ENCODE peak calls at places on chromosomes 6 and 20, in eight cellular contexts. H is sigmoid colon, W is astrocyte, Y is SJSA1, S is dorsolateral prefrontal cortex, R is stomach, K is aorta, M is mesenchymal stem cell. A is an unnamed sample. For H3K27me3, the result is how much of the 10 kb centered on the place peaks cover.

GRCh38 chr6:68364276-68364785 is 270.8 kb upstream of the ADGRB3 start:
- DNase-seq in K (no peak), H (no peak), S (no peak), Y (no peak), R (no peak), W (no peak), M (no peak), A (no peak)

GRCh38 chr6:40146902-40147301 is 212.6 kb upstream of the MOCS1 start:
- DNase-seq in H (no peak), R (no peak), Y (no peak), W (no peak), K (no peak), M (no peak), S (no peak), A (no peak)

GRCh38 chr6:55772730-55773129 is 102.7 kb downstream of the BMP5 start:
- DNase-seq in M (no peak), S (no peak), R (no peak), W (no peak), H (no peak), Y (no peak), K (no peak), A (no peak)

GRCh38 chr6:57137392-57137791 is 34.7 kb upstream of the BAG2 start:
- DNase-seq in W (no peak), M (no peak), Y (no peak), R (no peak), S (no peak), H (no peak), K (no peak), A (no peak)

GRCh38 chr6:32843321-32843978 is 397 bp downstream of the PSMB8 start:
- DNase-seq in K (no peak), M (peak), R (no peak), H (no peak), Y (no peak), W (no peak), S (no peak), A (no peak)

GRCh38 chr6:11585426-11586016 is 48.0 kb downstream of the TMEM170B start:
- DNase-seq in R (no peak), Y (no peak), S (no peak), M (peak), H (no peak), W (no peak), K (no peak), A (peak)

GRCh38 chr20:32208499-32209154 is 947 bp downstream of the POFUT1 start:
- DNase-seq in S (no peak), K (no peak), Y (no peak), M (no peak), H (no peak), W (no peak), R (no peak), A (no peak)

GRCh38 chr20:63055575-63056235 is 48.9 kb upstream of the BHLHE23 start:
- DNase-seq in S (peak), W (no peak), R (no peak), Y (peak), M (no peak), H (peak), K (peak), A (no peak)

GRCh38 chr20:18094191-18094590 is 36.5 kb upstream of the OVOL2 start:
- DNase-seq in W (no peak), K (no peak), M (no peak), R (no peak), S (no peak), Y (no peak), H (no peak), A (no peak)

GRCh38 chr6:113879186-113880096 is 22.3 kb downstream of the MARCKS start:
- DNase-seq in R (peak), W (peak), M (peak), K (no peak), H (peak), Y (peak), S (no peak), A (peak)

GRCh38 chr6:118869894-118870665 is 23.9 kb upstream of the ASF1A start:
- DNase-seq in Y (no peak), H (no peak), M (peak), W (peak), K (no peak), R (no peak), S (no peak), A (no peak)

GRCh38 chr6:111713811-111714210 is 108.1 kb upstream of the TRAF3IP2 start:
- DNase-seq in M (no peak), W (no peak), K (no peak), R (no peak), S (no peak), Y (no peak), H (no peak), A (no peak)

GRCh38 chr20:36128463-36129176 is 25.9 kb upstream of the EPB41L1 start:
- DNase-seq in R (no peak), Y (no peak), M (peak), K (peak), H (no peak), S (no peak), W (peak), A (peak)

GRCh38 chr6:139029470-139030210 is 1.1 kb downstream of the ABRACL start:
- DNase-seq in K (peak), W (peak), H (peak), M (peak), S (peak), R (peak), Y (no peak), A (peak)

GRCh38 chr6:158069800-158070195 is 88.1 kb downstream of the SYNJ2 start:
- DNase-seq in W (peak), H (no peak), S (no peak), Y (peak), R (no peak), K (no peak), M (peak), A (peak)

GRCh38 chr20:24785141-24785924 is 163.7 kb upstream of the CST7 start:
- DNase-seq in R (no peak), H (no peak), W (peak), K (no peak), Y (no peak), S (no peak), M (peak), A (no peak)

GRCh38 chr6:121510568-121511177 is 75.2 kb downstream of the GJA1 start:
- DNase-seq in K (no peak), R (no peak), M (no peak), H (no peak), Y (no peak), S (no peak), W (peak), A (no peak)

GRCh38 chr6:89559487-89559886 is 79.1 kb downstream of the LYRM2 start:
- DNase-seq in H (no peak), M (no peak), K (no peak), S (no peak), W (no peak), R (no peak), Y (no peak), A (peak)

GRCh38 chr6:126600258-126600916 is 260.5 kb downstream of the CENPW start:
- DNase-seq in W (no peak), M (no peak), H (no peak), R (no peak), S (no peak), K (no peak), Y (no peak), A (no peak)

GRCh38 chr6:25112207-25112874 is 166.8 kb upstream of the CARMIL1 start:
- DNase-seq in S (no peak), H (no peak), R (no peak), Y (no peak), K (no peak), W (no peak), M (no peak), A (no peak)

GRCh38 chr6:39344821-39345280 is 22.3 kb upstream of the KCNK16 start:
- DNase-seq in K (no peak), S (no peak), R (no peak), M (peak), W (no peak), H (no peak), Y (no peak), A (peak)

GRCh38 chr6:31952140-31952805 is 6.4 kb downstream of the CFB start:
- DNase-seq in W (peak), K (peak), H (peak), R (peak), S (peak), Y (peak), M (peak), A (peak)

GRCh38 chr6:141809901-141810300 is 322.8 kb upstream of the GJE1 start:
- DNase-seq in Y (no peak), H (no peak), W (peak), S (no peak), K (no peak), R (no peak), M (peak), A (no peak)

GRCh38 chr6:163866192-163866591 is 451.7 kb downstream of the QKI start:
- DNase-seq in M (no peak), K (peak), H (no peak), R (no peak), Y (no peak), W (no peak), S (no peak), A (no peak)

GRCh38 chr6:163861627-163862026 is 447.1 kb downstream of the QKI start:
- DNase-seq in R (no peak), K (no peak), S (peak), W (no peak), Y (no peak), M (no peak), H (no peak), A (no peak)

GRCh38 chr6:163863565-163863964 is 449.0 kb downstream of the QKI start:
- DNase-seq in H (no peak), Y (no peak), W (no peak), S (no peak), K (no peak), R (no peak), M (no peak), A (no peak)

GRCh38 chr6:163865380-163865779 is 450.9 kb downstream of the QKI start:
- DNase-seq in Y (no peak), S (no peak), W (no peak), K (no peak), H (no peak), R (no peak), M (no peak), A (no peak)

DNA sequence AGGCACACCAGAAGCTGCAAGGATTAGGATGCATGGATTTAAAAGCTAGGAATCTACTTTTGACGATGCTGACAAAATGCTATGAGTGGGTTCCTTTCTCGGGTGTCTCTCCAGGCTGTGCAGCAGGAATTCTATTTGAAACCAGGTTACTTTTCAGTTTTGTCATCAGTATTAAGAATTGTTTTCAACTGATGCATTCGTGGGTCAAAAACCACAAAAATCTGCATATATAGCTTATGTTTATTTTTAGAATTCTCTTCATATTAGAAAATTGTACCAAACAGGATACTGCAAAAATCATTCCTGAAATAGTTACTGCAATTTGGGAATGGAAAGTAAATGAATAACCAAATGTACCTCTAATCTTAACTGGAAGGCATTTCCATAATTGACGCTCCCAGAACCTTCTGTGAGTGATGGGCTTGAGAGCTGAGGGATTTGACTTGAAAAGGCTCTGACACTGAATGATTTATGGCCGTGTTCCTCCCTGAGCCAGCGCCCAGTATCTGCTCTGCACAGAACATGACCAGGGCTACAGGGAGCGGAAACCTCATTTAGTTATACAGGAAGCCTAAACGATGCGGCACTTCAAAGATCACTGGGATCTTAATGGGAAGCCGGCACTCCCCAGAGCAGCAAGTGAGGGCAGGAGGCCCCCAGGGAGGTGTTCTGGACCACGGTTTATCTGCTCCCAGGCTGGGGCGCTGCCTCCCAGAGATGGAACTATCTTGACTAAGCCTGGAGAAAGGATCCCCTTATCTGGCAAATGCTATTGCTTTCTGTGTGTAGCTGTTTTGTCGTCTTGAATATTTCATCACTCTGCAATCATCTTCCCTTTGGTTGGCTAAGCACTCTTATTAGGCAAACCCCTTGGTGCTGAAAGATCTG is 445.9 kb downstream of the QKI start:
- DNase-seq in Y (no peak), H (no peak), S (no peak), W (peak), R (no peak), M (peak), K (no peak), A (peak)
- H3K27ac ChIP-seq in Y (peak), H (no peak), S (no peak), W (peak), R (no peak), M (peak), K (no peak), A (no peak)

GRCh38 chr6:27505209-27506027 is 32.5 kb upstream of the ZNF184 start:
- DNase-seq in S (no peak), R (no peak), H (peak), M (peak), K (no peak), Y (peak), W (peak), A (peak)
- H3K4me3 ChIP-seq in S (no peak), R (no peak), H (no peak), M (no peak), K (no peak), Y (no peak), W (no peak), A (no peak)

GRCh38 chr6:27250955-27251671 is 3.6 kb downstream of the PRSS16 start:
- DNase-seq in W (no peak), H (no peak), K (peak), M (peak), R (peak), S (peak), Y (no peak), A (peak)
- H3K27me3 ChIP-seq in W (under half), H (under half), K (under half), M (half or more), R (half or more), S (half or more), Y (under half), A (under half)

GRCh38 chr6:83985715-83986114 is 47.9 kb upstream of the MRAP2 start:
- DNase-seq in W (no peak), M (no peak), R (no peak), S (no peak), K (no peak), Y (no peak), H (no peak), A (no peak)

GRCh38 chr6:83978997-83979396 is 54.6 kb upstream of the MRAP2 start:
- DNase-seq in S (no peak), K (no peak), R (no peak), H (no peak), M (no peak), W (no peak), Y (no peak), A (no peak)

GRCh38 chr6:83985308-83985713 is 48.3 kb upstream of the MRAP2 start:
- DNase-seq in K (no peak), S (no peak), M (no peak), Y (no peak), R (no peak), H (no peak), W (no peak), A (no peak)

GRCh38 chr6:83984411-83984810 is 49.2 kb upstream of the MRAP2 start:
- DNase-seq in W (no peak), M (no peak), R (no peak), H (no peak), Y (no peak), S (no peak), K (no peak), A (no peak)
- H3K27ac ChIP-seq in W (no peak), M (no peak), R (no peak), H (no peak), Y (no peak), S (no peak), K (peak), A (no peak)

GRCh38 chr6:168252267-168252666 is 67.3 kb downstream of the DACT2 start:
- DNase-seq in Y (peak), S (no peak), M (no peak), W (no peak), K (no peak), R (no peak), H (no peak), A (no peak)

GRCh38 chr6:168248148-168248620 is 71.4 kb downstream of the DACT2 start:
- DNase-seq in W (no peak), M (peak), S (no peak), K (no peak), R (no peak), Y (no peak), H (no peak), A (no peak)

GRCh38 chr6:168249746-168250145 is 69.8 kb downstream of the DACT2 start:
- DNase-seq in M (no peak), H (no peak), R (no peak), K (no peak), W (no peak), Y (peak), S (no peak), A (no peak)

GRCh38 chr6:168247456-168248147 is 72.0 kb downstream of the DACT2 start:
- DNase-seq in S (no peak), R (peak), H (no peak), Y (no peak), K (no peak), M (peak), W (no peak), A (peak)

GRCh38 chr6:168250250-168250649 is 69.3 kb downstream of the DACT2 start:
- DNase-seq in K (no peak), M (no peak), S (no peak), W (no peak), R (no peak), H (no peak), Y (peak), A (no peak)
- H3K4me3 ChIP-seq in K (no peak), M (no peak), S (no peak), W (no peak), R (no peak), H (no peak), Y (no peak), A (no peak)

DNA sequence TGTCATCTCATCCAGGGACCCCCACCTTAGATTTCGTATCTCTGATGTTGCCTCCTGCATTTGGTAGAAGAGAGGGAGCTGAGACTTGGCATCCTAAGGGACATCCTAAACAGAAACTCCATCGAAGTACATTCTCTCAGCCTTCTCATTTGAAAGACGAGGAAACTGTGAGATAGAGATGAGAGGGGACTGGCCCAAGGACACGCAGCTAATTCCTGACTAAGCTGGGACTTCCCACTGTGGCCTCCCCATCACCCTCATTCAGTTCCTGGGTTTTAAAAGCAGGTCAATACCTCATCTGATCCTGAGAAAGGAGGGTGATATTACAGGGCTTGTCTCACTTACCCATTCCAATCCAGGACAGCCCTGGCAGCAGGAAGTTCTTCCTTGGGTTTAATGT is 855 bp upstream of the WFDC5 start:
- DNase-seq in K (no peak), M (no peak), Y (no peak), W (no peak), R (no peak), H (no peak), S (no peak), A (no peak)
- H3K27me3 ChIP-seq in K (under half), M (half or more), Y (under half), W (under half), R (half or more), H (under half), S (under half), A (under half)

DNA sequence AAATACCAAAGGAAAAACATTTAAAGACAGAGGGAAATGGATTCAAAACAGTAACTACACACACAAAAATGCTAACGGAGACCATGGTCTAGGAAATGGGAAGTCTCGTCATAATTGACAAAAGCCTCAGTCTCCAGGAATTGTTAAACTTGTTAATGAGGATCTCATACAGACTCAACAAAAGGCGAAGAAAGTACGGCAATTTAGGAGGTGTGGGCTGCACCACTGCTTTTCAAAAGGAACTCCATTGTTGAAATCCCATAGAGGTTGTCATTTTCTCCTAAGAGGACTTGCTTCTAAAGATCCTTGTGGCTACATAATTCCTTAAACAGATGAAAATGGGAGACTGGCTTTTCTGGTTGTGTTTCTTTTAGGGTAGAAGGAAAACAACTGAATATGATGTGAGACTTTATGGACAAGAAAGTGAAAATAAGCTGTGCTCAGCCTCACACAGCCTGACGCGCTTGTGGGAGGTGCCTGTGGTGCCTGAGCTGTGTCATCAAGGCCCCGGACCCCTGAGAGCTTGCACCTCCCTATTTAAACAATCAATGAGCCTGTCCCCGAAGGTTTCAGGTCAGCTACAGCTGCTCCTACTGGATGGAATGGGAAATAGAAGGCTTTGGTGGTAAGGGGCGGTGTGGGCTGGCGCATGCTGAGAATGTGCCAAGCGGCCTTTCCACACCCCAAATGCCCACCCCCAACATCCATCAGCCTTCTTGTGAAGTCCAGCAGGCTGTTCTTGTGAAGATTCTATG is 2.5 kb upstream of the CLDN20 start:
- DNase-seq in M (no peak), S (no peak), H (no peak), R (no peak), W (no peak), Y (no peak), K (no peak), A (no peak)
- H3K27ac ChIP-seq in M (no peak), S (no peak), H (no peak), R (no peak), W (peak), Y (no peak), K (no peak), A (no peak)

GRCh38 chr6:1553562-1554088 is 56.1 kb upstream of the FOXC1 start:
- DNase-seq in K (no peak), R (no peak), H (no peak), W (no peak), Y (no peak), S (no peak), M (no peak), A (no peak)
- H3K4me3 ChIP-seq in K (no peak), R (no peak), H (no peak), W (no peak), Y (no peak), S (no peak), M (peak), A (no peak)

A was measured in brain microvascular endothelial cell.